ENCODE peak calls at places on chromosome 17, in six cellular contexts. D, S, H, W, Q and B are unnamed samples.
A peak's percentile ranks its signal among the peaks of the same experiment; 100 is the strongest.

GRCh38 chr17:2704890-2705248 is 6.7 kb downstream of the CLUH start:
- DNase-seq in Q (no peak), D (no peak), S (no peak), H (no peak), W (no peak), B (peak; percentile 36)

GRCh38 chr17:81807839-81808238 is 3.9 kb downstream of the GCGR start:
- DNase-seq in W (no peak), H (no peak), D (no peak), Q (no peak), S (no peak), B (no peak)

GRCh38 chr17:16931318-16932060 is 40.4 kb downstream of the TNFRSF13B start:
- DNase-seq in D (no peak), Q (no peak), W (no peak), H (no peak), S (no peak), B (peak; percentile 62)

GRCh38 chr17:32931686-32932085 is 3.7 kb downstream of the TMEM98 start:
- DNase-seq in S (no peak), D (no peak), H (no peak), Q (no peak), W (no peak), B (no peak)

GRCh38 chr17:64063766-64064224 is 43.4 kb upstream of the ICAM2 start:
- DNase-seq in D (peak; percentile 80), W (peak; percentile 61), H (peak; percentile 53), Q (peak; percentile 85), S (no peak), B (no peak)

GRCh38 chr17:8153550-8153956 is 1.3 kb upstream of the PER1 start:
- DNase-seq in S (peak; percentile 98), H (peak; percentile 87), D (peak; percentile 88), Q (peak; percentile 73), W (peak; percentile 98), B (no peak)

GRCh38 chr17:3956983-3957382 is 7.3 kb downstream of the ATP2A3 start:
- DNase-seq in Q (no peak), W (no peak), H (no peak), S (no peak), D (no peak), B (no peak)

GRCh38 chr17:46765491-46765890 is 53.0 kb downstream of the WNT3 start:
- DNase-seq in H (no peak), Q (peak; percentile 16), W (no peak), S (no peak), D (peak; percentile 28), B (no peak)

GRCh38 chr17:44672479-44673093 is 16.3 kb downstream of the MEIOC start:
- DNase-seq in Q (no peak), S (peak; percentile 55), D (no peak), H (peak; percentile 60), W (peak; percentile 55), B (no peak)

GRCh38 chr17:78745407-78746088 is 36.5 kb downstream of the CYTH1 start:
- DNase-seq in W (peak; percentile 64), S (peak; percentile 73), H (no peak), D (no peak), Q (no peak), B (no peak)

GRCh38 chr17:82815354-82815753 is 24.5 kb downstream of the ZNF750 start:
- DNase-seq in H (no peak), D (no peak), W (no peak), Q (no peak), S (no peak), B (peak; percentile 73)

GRCh38 chr17:1365445-1366039 is 34.5 kb downstream of the YWHAE start:
- DNase-seq in S (peak; percentile 89), W (peak; percentile 89), Q (peak; percentile 63), D (peak; percentile 79), H (peak; percentile 82), B (no peak)

GRCh38 chr17:82023447-82024241 is 539 bp downstream of the LRRC45 start:
- DNase-seq in W (peak; percentile 24), S (no peak), D (no peak), H (peak; percentile 39), Q (no peak), B (no peak)

GRCh38 chr17:44310188-44310587 is 1.8 kb downstream of the RUNDC3A start:
- DNase-seq in Q (no peak), W (no peak), S (no peak), H (no peak), D (no peak), B (no peak)

GRCh38 chr17:37789166-37789565 is 44.3 kb upstream of the HNF1B start:
- DNase-seq in Q (no peak), D (no peak), S (no peak), H (no peak), W (no peak), B (no peak)

GRCh38 chr17:50100921-50101345 is 5.8 kb downstream of the PDK2 start:
- DNase-seq in S (no peak), H (no peak), W (no peak), Q (no peak), D (no peak), B (no peak)

GRCh38 chr17:6577686-6578263 is 21.4 kb upstream of the PITPNM3 start:
- DNase-seq in W (no peak), Q (no peak), H (no peak), D (peak; percentile 58), S (no peak), B (no peak)

GRCh38 chr17:6374271-6374691 is 60.6 kb downstream of the AIPL1 start:
- DNase-seq in W (no peak), Q (no peak), H (no peak), S (no peak), D (no peak), B (no peak)

GRCh38 chr17:78628547-78629435 is 51.6 kb upstream of the DNAH17 start:
- DNase-seq in S (no peak), D (no peak), H (no peak), Q (no peak), W (no peak), B (peak; percentile 81)

GRCh38 chr17:7509937-7510336 is 25.8 kb downstream of the POLR2A start:
- DNase-seq in W (no peak), S (no peak), Q (no peak), D (peak; percentile 41), H (no peak), B (no peak)

GRCh38 chr17:45008191-45008590 is 40.1 kb upstream of the C1QL1 start:
- DNase-seq in W (no peak), S (no peak), H (no peak), Q (no peak), D (no peak), B (no peak)

GRCh38 chr17:62631086-62631935 is 3.8 kb downstream of the MRC2 start:
- DNase-seq in S (no peak), D (peak; percentile 39), H (no peak), W (no peak), Q (no peak), B (no peak)

GRCh38 chr17:16255481-16255901 is 38.5 kb downstream of the PIGL start:
- DNase-seq in Q (peak; percentile 89), D (peak; percentile 71), S (peak; percentile 85), H (no peak), W (peak; percentile 92), B (no peak)

GRCh38 chr17:40303706-40304450 is 5.1 kb upstream of the RARA start:
- DNase-seq in W (peak; percentile 80), H (no peak), D (no peak), Q (no peak), S (peak; percentile 86), B (peak; percentile 50)

GRCh38 chr17:40304464-40304863 is 4.5 kb upstream of the RARA start:
- DNase-seq in D (no peak), H (no peak), Q (no peak), S (peak; percentile 68), W (peak; percentile 76), B (no peak)

GRCh38 chr17:40303009-40303657 is 5.8 kb upstream of the RARA start:
- DNase-seq in D (peak; percentile 84), Q (peak; percentile 54), H (peak; percentile 78), S (peak; percentile 85), W (peak; percentile 84), B (no peak)

GRCh38 chr17:40298726-40299125 is 10.3 kb upstream of the RARA start:
- DNase-seq in S (peak; percentile 85), W (peak; percentile 77), Q (no peak), D (no peak), H (no peak), B (no peak)

GRCh38 chr17:40301315-40301714 is 7.7 kb upstream of the RARA start:
- DNase-seq in W (no peak), Q (peak; percentile 64), D (peak; percentile 63), S (no peak), H (no peak), B (no peak)
- TF ChIP-seq CTCF in W (no peak), Q (no peak), D (peak; percentile 60), S (peak; percentile 6), H (peak; percentile 62), B (peak; percentile 67)

GRCh38 chr17:77501101-77501566 is 360.4 kb downstream of the SEC14L1 start:
- DNase-seq in S (peak; percentile 23), H (peak; percentile 55), Q (no peak), W (no peak), D (peak; percentile 45), B (peak; percentile 37)
- TF ChIP-seq CTCF in S (peak; percentile 55), H (peak; percentile 61), Q (no peak), W (peak; percentile 31), D (peak; percentile 19), B (peak; percentile 77)

GRCh38 chr17:35540589-35541404 is 3.3 kb upstream of the SLFN12L start:
- DNase-seq in D (peak; percentile 81), Q (peak; percentile 41), H (no peak), W (peak; percentile 50), S (peak; percentile 53), B (no peak)

GRCh38 chr17:35541434-35541833 is 4.0 kb upstream of the SLFN12L start:
- DNase-seq in D (no peak), Q (no peak), S (peak; percentile 7), H (no peak), W (no peak), B (no peak)

GRCh38 chr17:35536664-35537160 is 766 bp downstream of the SLFN12L start:
- DNase-seq in S (no peak), Q (no peak), H (no peak), W (no peak), D (no peak), B (no peak)

GRCh38 chr17:35537569-35538209 is at the start of gene SLFN12L:
- DNase-seq in S (peak; percentile 28), D (no peak), Q (no peak), H (no peak), W (peak; percentile 33), B (no peak)

GRCh38 chr17:35539659-35540026 is 2.2 kb upstream of the SLFN12L start:
- DNase-seq in W (no peak), Q (no peak), S (no peak), H (no peak), D (no peak), B (no peak)
- TF ChIP-seq CTCF in W (no peak), Q (no peak), S (no peak), H (peak; percentile 42), D (no peak), B (peak; percentile 54)

DNA sequence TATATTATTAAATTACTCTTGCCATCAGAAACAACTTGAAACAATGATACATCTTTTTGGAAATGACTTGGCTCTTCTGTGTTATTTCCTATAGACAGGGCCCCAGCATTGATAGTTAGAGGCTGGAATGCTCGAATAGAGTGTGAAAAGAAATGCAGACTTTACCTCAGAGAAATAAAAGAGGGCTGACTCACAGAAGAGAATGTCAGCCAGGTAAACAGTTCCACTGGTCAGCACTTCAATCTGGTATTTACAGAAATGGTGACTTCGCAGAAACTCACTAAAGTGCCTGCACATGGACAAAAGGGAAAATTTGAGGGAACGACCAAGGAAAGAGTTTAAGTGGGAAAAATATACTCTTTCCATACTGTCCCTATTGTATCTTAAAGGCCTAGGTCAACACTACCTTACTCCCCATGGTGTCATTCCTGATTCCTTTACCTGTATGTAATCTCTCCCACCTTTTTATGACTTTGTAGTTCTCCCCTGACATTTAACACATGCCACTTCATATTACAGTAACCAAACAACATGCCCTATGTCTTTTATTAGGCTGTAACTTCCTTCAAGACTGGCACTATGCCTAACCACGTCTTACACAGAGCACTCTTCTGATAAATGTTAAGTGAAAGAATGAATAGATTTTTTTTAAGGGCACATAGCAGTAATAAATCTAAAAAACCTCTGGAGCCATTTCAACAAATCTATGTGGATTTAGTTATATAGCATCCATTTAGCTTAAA is 36.7 kb downstream of the AKAP10 start:
- DNase-seq in S (peak; percentile 74), H (no peak), W (peak; percentile 76), D (no peak), Q (no peak), B (no peak)
- TF ChIP-seq CTCF in S (no peak), H (no peak), W (no peak), D (no peak), Q (no peak), B (no peak)